ENCODE peak calls at places on chromosomes 11 and 22, in ten cellular contexts. One of them, this sample, is unnamed.

GRCh38 chr22:45531441-45531840 is 28.8 kb downstream of the FBLN1 start:
- DNase-seq in EL: no peak
- DNase-seq in activated CD4-positive, alpha-beta T cell treated with anti-CD3 and anti-CD28 coated beads, Interleukin-2, amount 50 U/mL, for 1 hour: no peak
- DNase-seq in NCI-H1436: no peak
- DNase-seq in DMS79: peak
- DNase-seq in NAMALWA: no peak
- DNase-seq in stimulated activated CD4-positive, alpha-beta T cell treated with anti-CD3 and anti-CD28 coated beads, Interleukin-2, amount 100 ng/mL, for 24 hours: no peak
- DNase-seq in Calu3: no peak
- DNase-seq in cerebellar cortex: no peak
- DNase-seq in stimulated activated CD8-positive, alpha-beta memory T cell treated with anti-CD3 and anti-CD28 coated beads, Interleukin-15, amount 100 ng/mL, for 24 hours: no peak
- DNase-seq in this sample: no peak

GRCh38 chr22:26463688-26464087 is 19.9 kb downstream of the HPS4 start:
- DNase-seq in DMS79: no peak
- DNase-seq in activated CD4-positive, alpha-beta T cell treated with anti-CD3 and anti-CD28 coated beads, Interleukin-2, amount 50 U/mL, for 1 hour: no peak
- DNase-seq in NAMALWA: no peak
- DNase-seq in stimulated activated CD4-positive, alpha-beta T cell treated with anti-CD3 and anti-CD28 coated beads, Interleukin-2, amount 100 ng/mL, for 24 hours: no peak
- DNase-seq in cerebellar cortex: no peak
- DNase-seq in Calu3: no peak
- DNase-seq in EL: no peak
- DNase-seq in stimulated activated CD8-positive, alpha-beta memory T cell treated with anti-CD3 and anti-CD28 coated beads, Interleukin-15, amount 100 ng/mL, for 24 hours: no peak
- DNase-seq in NCI-H1436: no peak
- DNase-seq in this sample: no peak

GRCh38 chr11:61004037-61004641 is 32.7 kb downstream of the CD6 start:
- DNase-seq in DMS79: peak
- DNase-seq in stimulated activated CD8-positive, alpha-beta memory T cell treated with anti-CD3 and anti-CD28 coated beads, Interleukin-15, amount 100 ng/mL, for 24 hours: no peak
- DNase-seq in NCI-H1436: peak
- DNase-seq in stimulated activated CD4-positive, alpha-beta T cell treated with anti-CD3 and anti-CD28 coated beads, Interleukin-2, amount 100 ng/mL, for 24 hours: peak
- DNase-seq in activated CD4-positive, alpha-beta T cell treated with anti-CD3 and anti-CD28 coated beads, Interleukin-2, amount 50 U/mL, for 1 hour: peak
- DNase-seq in EL: no peak
- DNase-seq in Calu3: no peak
- DNase-seq in cerebellar cortex: no peak
- DNase-seq in NAMALWA: no peak
- DNase-seq in this sample: no peak

GRCh38 chr22:45335021-45335818 is 25.5 kb downstream of the FAM118A start:
- DNase-seq in NCI-H1436: no peak
- DNase-seq in cerebellar cortex: peak
- DNase-seq in Calu3: no peak
- DNase-seq in stimulated activated CD8-positive, alpha-beta memory T cell treated with anti-CD3 and anti-CD28 coated beads, Interleukin-15, amount 100 ng/mL, for 24 hours: no peak
- DNase-seq in stimulated activated CD4-positive, alpha-beta T cell treated with anti-CD3 and anti-CD28 coated beads, Interleukin-2, amount 100 ng/mL, for 24 hours: no peak
- DNase-seq in activated CD4-positive, alpha-beta T cell treated with anti-CD3 and anti-CD28 coated beads, Interleukin-2, amount 50 U/mL, for 1 hour: no peak
- DNase-seq in NAMALWA: no peak
- DNase-seq in EL: no peak
- DNase-seq in DMS79: no peak
- DNase-seq in this sample: no peak

GRCh38 chr11:96338910-96339703 is 3.9 kb downstream of the MAML2 start:
- DNase-seq in EL: peak
- DNase-seq in DMS79: no peak
- DNase-seq in stimulated activated CD4-positive, alpha-beta T cell treated with anti-CD3 and anti-CD28 coated beads, Interleukin-2, amount 100 ng/mL, for 24 hours: peak
- DNase-seq in NAMALWA: peak
- DNase-seq in stimulated activated CD8-positive, alpha-beta memory T cell treated with anti-CD3 and anti-CD28 coated beads, Interleukin-15, amount 100 ng/mL, for 24 hours: no peak
- DNase-seq in NCI-H1436: no peak
- DNase-seq in Calu3: no peak
- DNase-seq in cerebellar cortex: peak
- DNase-seq in activated CD4-positive, alpha-beta T cell treated with anti-CD3 and anti-CD28 coated beads, Interleukin-2, amount 50 U/mL, for 1 hour: peak
- DNase-seq in this sample: no peak

GRCh38 chr11:71301858-71302533 is 49.6 kb upstream of the SHANK2 start:
- DNase-seq in stimulated activated CD4-positive, alpha-beta T cell treated with anti-CD3 and anti-CD28 coated beads, Interleukin-2, amount 100 ng/mL, for 24 hours: no peak
- DNase-seq in stimulated activated CD8-positive, alpha-beta memory T cell treated with anti-CD3 and anti-CD28 coated beads, Interleukin-15, amount 100 ng/mL, for 24 hours: no peak
- DNase-seq in NAMALWA: no peak
- DNase-seq in DMS79: no peak
- DNase-seq in NCI-H1436: no peak
- DNase-seq in activated CD4-positive, alpha-beta T cell treated with anti-CD3 and anti-CD28 coated beads, Interleukin-2, amount 50 U/mL, for 1 hour: no peak
- DNase-seq in Calu3: no peak
- DNase-seq in EL: no peak
- DNase-seq in cerebellar cortex: no peak
- DNase-seq in this sample: no peak

GRCh38 chr11:87451400-87451799 is 413.7 kb downstream of the TMEM135 start:
- DNase-seq in DMS79: no peak
- DNase-seq in stimulated activated CD8-positive, alpha-beta memory T cell treated with anti-CD3 and anti-CD28 coated beads, Interleukin-15, amount 100 ng/mL, for 24 hours: no peak
- DNase-seq in Calu3: no peak
- DNase-seq in NCI-H1436: no peak
- DNase-seq in stimulated activated CD4-positive, alpha-beta T cell treated with anti-CD3 and anti-CD28 coated beads, Interleukin-2, amount 100 ng/mL, for 24 hours: no peak
- DNase-seq in cerebellar cortex: no peak
- DNase-seq in EL: peak
- DNase-seq in activated CD4-positive, alpha-beta T cell treated with anti-CD3 and anti-CD28 coated beads, Interleukin-2, amount 50 U/mL, for 1 hour: no peak
- DNase-seq in NAMALWA: no peak
- DNase-seq in this sample: no peak

GRCh38 chr11:3037041-3037944 is 19.9 kb downstream of the CARS1 start:
- DNase-seq in NAMALWA: peak
- DNase-seq in Calu3: peak
- DNase-seq in DMS79: no peak
- DNase-seq in stimulated activated CD4-positive, alpha-beta T cell treated with anti-CD3 and anti-CD28 coated beads, Interleukin-2, amount 100 ng/mL, for 24 hours: peak
- DNase-seq in NCI-H1436: peak
- DNase-seq in stimulated activated CD8-positive, alpha-beta memory T cell treated with anti-CD3 and anti-CD28 coated beads, Interleukin-15, amount 100 ng/mL, for 24 hours: no peak
- DNase-seq in activated CD4-positive, alpha-beta T cell treated with anti-CD3 and anti-CD28 coated beads, Interleukin-2, amount 50 U/mL, for 1 hour: peak
- DNase-seq in cerebellar cortex: peak
- DNase-seq in EL: peak
- DNase-seq in this sample: peak

GRCh38 chr11:64230209-64230984 is at the start of gene DNAJC4:
- DNase-seq in stimulated activated CD4-positive, alpha-beta T cell treated with anti-CD3 and anti-CD28 coated beads, Interleukin-2, amount 100 ng/mL, for 24 hours: peak
- DNase-seq in NCI-H1436: peak
- DNase-seq in EL: peak
- DNase-seq in activated CD4-positive, alpha-beta T cell treated with anti-CD3 and anti-CD28 coated beads, Interleukin-2, amount 50 U/mL, for 1 hour: peak
- DNase-seq in cerebellar cortex: peak
- DNase-seq in NAMALWA: peak
- DNase-seq in DMS79: peak
- DNase-seq in stimulated activated CD8-positive, alpha-beta memory T cell treated with anti-CD3 and anti-CD28 coated beads, Interleukin-15, amount 100 ng/mL, for 24 hours: peak
- DNase-seq in Calu3: peak
- DNase-seq in this sample: peak

GRCh38 chr11:106087815-106088435 is 10.5 kb downstream of the AASDHPPT start:
- DNase-seq in NCI-H1436: no peak
- DNase-seq in stimulated activated CD4-positive, alpha-beta T cell treated with anti-CD3 and anti-CD28 coated beads, Interleukin-2, amount 100 ng/mL, for 24 hours: peak
- DNase-seq in Calu3: peak
- DNase-seq in stimulated activated CD8-positive, alpha-beta memory T cell treated with anti-CD3 and anti-CD28 coated beads, Interleukin-15, amount 100 ng/mL, for 24 hours: no peak
- DNase-seq in cerebellar cortex: peak
- DNase-seq in activated CD4-positive, alpha-beta T cell treated with anti-CD3 and anti-CD28 coated beads, Interleukin-2, amount 50 U/mL, for 1 hour: peak
- DNase-seq in EL: peak
- DNase-seq in DMS79: no peak
- DNase-seq in NAMALWA: peak
- DNase-seq in this sample: peak

GRCh38 chr11:69259072-69259471 is 34.9 kb upstream of the MYEOV start:
- DNase-seq in stimulated activated CD4-positive, alpha-beta T cell treated with anti-CD3 and anti-CD28 coated beads, Interleukin-2, amount 100 ng/mL, for 24 hours: no peak
- DNase-seq in stimulated activated CD8-positive, alpha-beta memory T cell treated with anti-CD3 and anti-CD28 coated beads, Interleukin-15, amount 100 ng/mL, for 24 hours: no peak
- DNase-seq in EL: no peak
- DNase-seq in activated CD4-positive, alpha-beta T cell treated with anti-CD3 and anti-CD28 coated beads, Interleukin-2, amount 50 U/mL, for 1 hour: no peak
- DNase-seq in cerebellar cortex: no peak
- DNase-seq in NAMALWA: no peak
- DNase-seq in Calu3: no peak
- DNase-seq in DMS79: no peak
- DNase-seq in NCI-H1436: no peak
- DNase-seq in this sample: no peak

GRCh38 chr22:23838686-23839468 is at the start of gene DERL3:
- DNase-seq in cerebellar cortex: peak
- DNase-seq in stimulated activated CD4-positive, alpha-beta T cell treated with anti-CD3 and anti-CD28 coated beads, Interleukin-2, amount 100 ng/mL, for 24 hours: peak
- DNase-seq in DMS79: peak
- DNase-seq in stimulated activated CD8-positive, alpha-beta memory T cell treated with anti-CD3 and anti-CD28 coated beads, Interleukin-15, amount 100 ng/mL, for 24 hours: peak
- DNase-seq in activated CD4-positive, alpha-beta T cell treated with anti-CD3 and anti-CD28 coated beads, Interleukin-2, amount 50 U/mL, for 1 hour: peak
- DNase-seq in EL: peak
- DNase-seq in NCI-H1436: peak
- DNase-seq in NAMALWA: peak
- DNase-seq in Calu3: peak
- DNase-seq in this sample: peak

GRCh38 chr22:25172153-25172552 is 27.5 kb upstream of the CRYBB3 start:
- DNase-seq in NCI-H1436: no peak
- DNase-seq in cerebellar cortex: peak
- DNase-seq in Calu3: peak
- DNase-seq in DMS79: no peak
- DNase-seq in stimulated activated CD8-positive, alpha-beta memory T cell treated with anti-CD3 and anti-CD28 coated beads, Interleukin-15, amount 100 ng/mL, for 24 hours: no peak
- DNase-seq in stimulated activated CD4-positive, alpha-beta T cell treated with anti-CD3 and anti-CD28 coated beads, Interleukin-2, amount 100 ng/mL, for 24 hours: peak
- DNase-seq in EL: no peak
- DNase-seq in NAMALWA: peak
- DNase-seq in activated CD4-positive, alpha-beta T cell treated with anti-CD3 and anti-CD28 coated beads, Interleukin-2, amount 50 U/mL, for 1 hour: peak
- DNase-seq in this sample: no peak

GRCh38 chr11:83241291-83241946 is 44.7 kb downstream of the CCDC90B start:
- DNase-seq in EL: peak
- DNase-seq in Calu3: peak
- DNase-seq in cerebellar cortex: peak
- DNase-seq in stimulated activated CD8-positive, alpha-beta memory T cell treated with anti-CD3 and anti-CD28 coated beads, Interleukin-15, amount 100 ng/mL, for 24 hours: no peak
- DNase-seq in DMS79: no peak
- DNase-seq in stimulated activated CD4-positive, alpha-beta T cell treated with anti-CD3 and anti-CD28 coated beads, Interleukin-2, amount 100 ng/mL, for 24 hours: peak
- DNase-seq in NCI-H1436: peak
- DNase-seq in activated CD4-positive, alpha-beta T cell treated with anti-CD3 and anti-CD28 coated beads, Interleukin-2, amount 50 U/mL, for 1 hour: no peak
- DNase-seq in NAMALWA: peak
- DNase-seq in this sample: peak

GRCh38 chr11:70908223-70908622 is 344.2 kb downstream of the SHANK2 start:
- DNase-seq in DMS79: no peak
- DNase-seq in Calu3: no peak
- DNase-seq in activated CD4-positive, alpha-beta T cell treated with anti-CD3 and anti-CD28 coated beads, Interleukin-2, amount 50 U/mL, for 1 hour: no peak
- DNase-seq in stimulated activated CD4-positive, alpha-beta T cell treated with anti-CD3 and anti-CD28 coated beads, Interleukin-2, amount 100 ng/mL, for 24 hours: no peak
- DNase-seq in NCI-H1436: no peak
- DNase-seq in stimulated activated CD8-positive, alpha-beta memory T cell treated with anti-CD3 and anti-CD28 coated beads, Interleukin-15, amount 100 ng/mL, for 24 hours: no peak
- DNase-seq in EL: no peak
- DNase-seq in cerebellar cortex: no peak
- DNase-seq in NAMALWA: no peak
- DNase-seq in this sample: no peak

GRCh38 chr22:23098718-23099524 is 28.6 kb downstream of the GNAZ start:
- DNase-seq in stimulated activated CD8-positive, alpha-beta memory T cell treated with anti-CD3 and anti-CD28 coated beads, Interleukin-15, amount 100 ng/mL, for 24 hours: no peak
- DNase-seq in NCI-H1436: no peak
- DNase-seq in activated CD4-positive, alpha-beta T cell treated with anti-CD3 and anti-CD28 coated beads, Interleukin-2, amount 50 U/mL, for 1 hour: no peak
- DNase-seq in DMS79: no peak
- DNase-seq in cerebellar cortex: peak
- DNase-seq in NAMALWA: peak
- DNase-seq in Calu3: no peak
- DNase-seq in stimulated activated CD4-positive, alpha-beta T cell treated with anti-CD3 and anti-CD28 coated beads, Interleukin-2, amount 100 ng/mL, for 24 hours: no peak
- DNase-seq in EL: no peak
- DNase-seq in this sample: no peak

GRCh38 chr11:1750481-1750839 is at the start of gene IFITM10:
- DNase-seq in EL: no peak
- DNase-seq in Calu3: no peak
- DNase-seq in activated CD4-positive, alpha-beta T cell treated with anti-CD3 and anti-CD28 coated beads, Interleukin-2, amount 50 U/mL, for 1 hour: no peak
- DNase-seq in NAMALWA: no peak
- DNase-seq in stimulated activated CD8-positive, alpha-beta memory T cell treated with anti-CD3 and anti-CD28 coated beads, Interleukin-15, amount 100 ng/mL, for 24 hours: no peak
- DNase-seq in NCI-H1436: no peak
- DNase-seq in DMS79: no peak
- DNase-seq in stimulated activated CD4-positive, alpha-beta T cell treated with anti-CD3 and anti-CD28 coated beads, Interleukin-2, amount 100 ng/mL, for 24 hours: no peak
- DNase-seq in cerebellar cortex: no peak
- DNase-seq in this sample: no peak

GRCh38 chr11:66637557-66638176 is 836 bp upstream of the RBM4 start:
- DNase-seq in DMS79: peak
- DNase-seq in NAMALWA: peak
- DNase-seq in Calu3: no peak
- DNase-seq in stimulated activated CD8-positive, alpha-beta memory T cell treated with anti-CD3 and anti-CD28 coated beads, Interleukin-15, amount 100 ng/mL, for 24 hours: no peak
- DNase-seq in cerebellar cortex: peak
- DNase-seq in activated CD4-positive, alpha-beta T cell treated with anti-CD3 and anti-CD28 coated beads, Interleukin-2, amount 50 U/mL, for 1 hour: no peak
- DNase-seq in NCI-H1436: no peak
- DNase-seq in EL: peak
- DNase-seq in stimulated activated CD4-positive, alpha-beta T cell treated with anti-CD3 and anti-CD28 coated beads, Interleukin-2, amount 100 ng/mL, for 24 hours: peak
- DNase-seq in this sample: no peak

This sample was measured in omental fat pad.